ENCODE peak calls at places on chromosomes 2 and 18, in seven cellular contexts. A, V, D, S, L, W and U are unnamed samples.

GRCh38 chr2:12293868-12294267 is 422.9 kb upstream of the TRIB2 start:
- DNase-seq in A (peak), V (no peak), D (no peak), S (peak), L (no peak), W (no peak), U (peak)

GRCh38 chr18:39274535-39274934 is 1708.9 kb upstream of the CELF4 start:
- DNase-seq in A (no peak), V (no peak), D (no peak), S (no peak), L (no peak), W (no peak), U (no peak)

GRCh38 chr2:185896090-185896693 is 157.6 kb downstream of the FSIP2 start:
- DNase-seq in A (no peak), V (no peak), D (no peak), S (no peak), L (no peak), W (no peak), U (no peak)

GRCh38 chr2:9813312-9814128 is 29.8 kb upstream of the TAF1B start:
- DNase-seq in A (peak), V (peak), D (no peak), S (peak), L (peak), W (peak), U (peak)

GRCh38 chr2:47653909-47654789 is 128.8 kb upstream of the MSH6 start:
- DNase-seq in A (peak), V (no peak), D (no peak), S (no peak), L (peak), W (peak), U (no peak)

GRCh38 chr2:11492720-11493119 is 26.8 kb upstream of the E2F6 start:
- DNase-seq in A (no peak), V (no peak), D (no peak), S (no peak), L (no peak), W (no peak), U (no peak)

GRCh38 chr2:222936705-222937104 is 75.9 kb downstream of the ACSL3 start:
- DNase-seq in A (no peak), V (no peak), D (no peak), S (no peak), L (no peak), W (no peak), U (no peak)

GRCh38 chr2:237694423-237695194 is 67.2 kb downstream of the LRRFIP1 start:
- DNase-seq in A (peak), V (peak), D (no peak), S (no peak), L (no peak), W (no peak), U (no peak)

GRCh38 chr2:120395686-120396518 is 50.0 kb downstream of the INHBB start:
- DNase-seq in A (no peak), V (peak), D (no peak), S (no peak), L (no peak), W (peak), U (no peak)

GRCh38 chr2:55617160-55618024 is at the start of gene PPP4R3B:
- DNase-seq in A (peak), V (peak), D (peak), S (peak), L (peak), W (peak), U (peak)
- TF ChIP-seq CTCF in A (peak), V (peak), D (peak), S (no peak), L (peak), W (no peak), U (peak)

GRCh38 chr2:84870306-84870705 is 10.6 kb downstream of the TRABD2A start:
- DNase-seq in A (no peak), V (no peak), D (no peak), S (no peak), L (no peak), W (no peak), U (no peak)
- TF ChIP-seq CTCF in A (peak), V (no peak), D (no peak), S (peak), L (no peak), W (no peak), U (peak)

GRCh38 chr2:231494669-231495068 is 30.4 kb upstream of the NCL start:
- DNase-seq in A (no peak), V (no peak), D (no peak), S (no peak), L (no peak), W (no peak), U (no peak)

GRCh38 chr2:231488331-231488730 is 24.0 kb upstream of the NCL start:
- DNase-seq in A (no peak), V (no peak), D (no peak), S (no peak), L (no peak), W (no peak), U (no peak)

GRCh38 chr2:231490801-231491200 is 26.5 kb upstream of the NCL start:
- DNase-seq in A (no peak), V (no peak), D (no peak), S (no peak), L (no peak), W (no peak), U (no peak)

GRCh38 chr2:231487197-231487596 is 22.9 kb upstream of the NCL start:
- DNase-seq in A (no peak), V (no peak), D (no peak), S (no peak), L (no peak), W (no peak), U (no peak)

GRCh38 chr2:231489990-231490389 is 25.7 kb upstream of the NCL start:
- DNase-seq in A (no peak), V (no peak), D (no peak), S (no peak), L (peak), W (no peak), U (no peak)
- TF ChIP-seq CTCF in A (peak), V (no peak), D (no peak), S (no peak), L (peak), W (no peak), U (peak)

GRCh38 chr18:24426398-24427294 is at the start of gene IMPACT:
- DNase-seq in A (peak), V (peak), D (peak), S (peak), L (peak), W (peak), U (peak)
- TF ChIP-seq CTCF in A (no peak), V (no peak), D (no peak), S (no peak), L (no peak), W (no peak), U (no peak)

GRCh38 chr18:55340998-55341397 is 247.0 kb downstream of the TCF4 start:
- DNase-seq in A (no peak), V (no peak), D (no peak), S (no peak), L (no peak), W (no peak), U (no peak)

GRCh38 chr18:55339990-55340389 is 248.0 kb downstream of the TCF4 start:
- DNase-seq in A (no peak), V (no peak), D (no peak), S (no peak), L (no peak), W (no peak), U (no peak)

GRCh38 chr18:55337153-55337552 is 250.8 kb downstream of the TCF4 start:
- DNase-seq in A (no peak), V (no peak), D (no peak), S (no peak), L (no peak), W (no peak), U (no peak)

GRCh38 chr18:55337908-55338521 is 250.0 kb downstream of the TCF4 start:
- DNase-seq in A (no peak), V (no peak), D (no peak), S (no peak), L (no peak), W (no peak), U (no peak)

DNA sequence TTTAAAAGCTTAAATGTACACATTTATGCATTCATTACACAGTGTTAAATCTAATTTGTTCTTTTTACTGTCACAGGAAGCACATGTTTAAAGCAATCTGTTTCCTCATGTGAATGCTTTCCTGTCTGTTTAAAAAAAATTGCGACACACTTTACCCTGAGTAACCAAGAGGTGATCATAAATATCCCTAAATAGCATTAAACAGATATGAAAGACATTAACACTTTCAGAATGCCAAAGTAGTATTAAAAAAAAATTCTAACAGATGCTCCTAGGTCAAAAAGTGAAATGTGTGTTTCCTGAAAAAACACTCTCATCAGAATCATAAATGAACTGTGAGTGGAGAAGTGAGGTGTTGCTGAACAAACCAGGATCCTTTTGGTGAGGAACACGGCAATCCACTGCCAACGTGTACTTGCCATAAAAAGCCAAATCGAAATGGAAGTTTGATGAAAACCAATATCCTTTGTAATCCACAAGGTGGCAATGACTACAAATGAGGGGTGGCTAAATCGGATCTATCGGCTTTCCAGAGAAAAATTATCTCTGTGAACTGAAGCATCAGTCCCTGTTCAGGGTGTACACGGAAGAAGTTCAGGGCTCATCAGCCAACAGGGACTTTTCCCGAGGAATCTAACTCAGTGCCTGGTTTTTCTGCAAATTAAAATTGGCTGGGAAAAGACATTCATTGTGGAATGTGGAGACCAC is 248.9 kb downstream of the TCF4 start:
- DNase-seq in A (no peak), V (no peak), D (no peak), S (no peak), L (no peak), W (no peak), U (no peak)
- TF ChIP-seq CTCF in A (no peak), V (no peak), D (no peak), S (no peak), L (peak), W (no peak), U (no peak)

GRCh38 chr2:70091816-70092215 is 4.5 kb downstream of the PCBP1 start:
- DNase-seq in A (no peak), V (no peak), D (no peak), S (no peak), L (no peak), W (no peak), U (no peak)

GRCh38 chr2:70094978-70095832 is 7.9 kb downstream of the PCBP1 start:
- DNase-seq in A (peak), V (peak), D (peak), S (peak), L (no peak), W (no peak), U (peak)

GRCh38 chr2:70091364-70091763 is 4.1 kb downstream of the PCBP1 start:
- DNase-seq in A (no peak), V (no peak), D (no peak), S (no peak), L (no peak), W (no peak), U (no peak)

GRCh38 chr2:70095833-70096670 is 8.8 kb downstream of the PCBP1 start:
- DNase-seq in A (no peak), V (no peak), D (peak), S (peak), L (no peak), W (no peak), U (no peak)

GRCh38 chr2:70094171-70094977 is 7.1 kb downstream of the PCBP1 start:
- DNase-seq in A (no peak), V (no peak), D (peak), S (peak), L (no peak), W (no peak), U (no peak)
- TF ChIP-seq CTCF in A (no peak), V (no peak), D (no peak), S (no peak), L (no peak), W (no peak), U (no peak)

GRCh38 chr2:216920150-216920846 is 60.4 kb upstream of the TNP1 start:
- DNase-seq in A (no peak), V (no peak), D (no peak), S (no peak), L (no peak), W (no peak), U (no peak)
- TF ChIP-seq CTCF in A (no peak), V (no peak), D (no peak), S (no peak), L (no peak), W (no peak), U (no peak)

DNA sequence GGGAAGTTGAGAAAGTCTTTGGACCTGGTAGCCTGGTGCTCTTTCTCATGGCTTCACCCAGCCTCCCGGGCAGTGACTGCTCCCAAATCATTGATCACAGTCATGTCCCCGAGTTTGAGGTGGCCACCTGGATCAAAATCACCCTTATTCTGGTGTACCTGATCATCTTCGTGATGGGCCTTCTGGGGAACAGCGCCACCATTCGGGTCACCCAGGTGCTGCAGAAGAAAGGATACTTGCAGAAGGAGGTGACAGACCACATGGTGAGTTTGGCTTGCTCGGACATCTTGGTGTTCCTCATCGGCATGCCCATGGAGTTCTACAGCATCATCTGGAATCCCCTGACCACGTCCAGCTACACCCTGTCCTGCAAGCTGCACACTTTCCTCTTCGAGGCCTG is 391 bp downstream of the GPR39 start:
- DNase-seq in A (no peak), V (no peak), D (no peak), S (no peak), L (no peak), W (no peak), U (no peak)
- TF ChIP-seq CTCF in A (peak), V (no peak), D (no peak), S (no peak), L (no peak), W (no peak), U (no peak)

DNA sequence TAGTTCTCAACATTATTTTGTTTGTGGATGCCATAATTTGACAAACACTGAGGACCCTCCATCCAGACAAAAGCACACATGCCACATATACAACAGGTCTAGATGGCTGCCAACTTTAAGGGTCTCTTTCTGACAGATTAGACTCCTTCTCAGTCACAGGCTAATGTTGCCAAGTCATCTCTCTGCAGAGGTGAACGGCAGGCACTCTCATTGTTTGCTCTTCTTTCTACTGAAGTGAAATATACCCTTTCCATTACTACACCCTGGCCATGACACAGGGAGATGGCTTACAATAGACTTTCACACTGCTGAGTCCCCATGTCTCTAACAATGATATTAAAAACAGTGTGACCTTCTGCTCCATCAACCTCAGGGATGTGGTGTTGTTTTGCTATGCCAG is 47.5 kb upstream of the ZNF397 start:
- DNase-seq in A (no peak), V (no peak), D (no peak), S (no peak), L (no peak), W (no peak), U (no peak)
- TF ChIP-seq CTCF in A (no peak), V (no peak), D (no peak), S (no peak), L (no peak), W (no peak), U (no peak)